ENCODE peak calls at places on chromosomes 4 and X, in six cellular contexts. One of them, this sample, is unnamed. For H3K9me3, the result is how much of the 10 kb centered on the place peaks cover.

GRCh38 chr4:73259552-73260140 is 1.0 kb upstream of the ANKRD17 start:
- DNase-seq in thyroid gland: no peak
- DNase-seq in Caco-2: no peak
- DNase-seq in tibial artery: no peak
- DNase-seq in esophagus squamous epithelium: no peak
- DNase-seq in fibroblast of lung: no peak
- DNase-seq in this sample: no peak

GRCh38 chrX:12693754-12694153 is 97.5 kb upstream of the PRPS2 start:
- DNase-seq in Caco-2: no peak
- DNase-seq in thyroid gland: no peak
- DNase-seq in fibroblast of lung: no peak
- DNase-seq in esophagus squamous epithelium: no peak
- DNase-seq in tibial artery: no peak
- DNase-seq in this sample: no peak

GRCh38 chrX:9614016-9614415 is 149.2 kb downstream of the TBL1X start:
- DNase-seq in fibroblast of lung: peak
- DNase-seq in thyroid gland: no peak
- DNase-seq in tibial artery: no peak
- DNase-seq in Caco-2: no peak
- DNase-seq in esophagus squamous epithelium: no peak
- DNase-seq in this sample: no peak

GRCh38 chrX:154411322-154411980 is at the start of gene TAFAZZIN:
- DNase-seq in esophagus squamous epithelium: no peak
- DNase-seq in fibroblast of lung: peak
- DNase-seq in tibial artery: peak
- DNase-seq in Caco-2: peak
- DNase-seq in thyroid gland: peak
- DNase-seq in this sample: no peak

GRCh38 chrX:88604433-88605221 is 142.4 kb upstream of the CPXCR1 start:
- DNase-seq in esophagus squamous epithelium: no peak
- DNase-seq in tibial artery: no peak
- DNase-seq in Caco-2: peak
- DNase-seq in fibroblast of lung: no peak
- DNase-seq in thyroid gland: no peak
- DNase-seq in this sample: no peak

GRCh38 chr4:175531405-175532091 is 280.5 kb downstream of the GPM6A start:
- DNase-seq in esophagus squamous epithelium: no peak
- DNase-seq in fibroblast of lung: peak
- DNase-seq in tibial artery: no peak
- DNase-seq in Caco-2: no peak
- DNase-seq in thyroid gland: no peak
- DNase-seq in this sample: no peak

GRCh38 chr4:5751918-5752802 is 41.2 kb downstream of the EVC start:
- DNase-seq in esophagus squamous epithelium: no peak
- DNase-seq in Caco-2: no peak
- DNase-seq in thyroid gland: no peak
- DNase-seq in tibial artery: no peak
- DNase-seq in fibroblast of lung: peak
- DNase-seq in this sample: no peak

GRCh38 chr4:41537267-41537890 is 578 bp upstream of the LIMCH1 start:
- DNase-seq in fibroblast of lung: no peak
- DNase-seq in tibial artery: no peak
- DNase-seq in esophagus squamous epithelium: no peak
- DNase-seq in Caco-2: no peak
- DNase-seq in thyroid gland: no peak
- DNase-seq in this sample: no peak

GRCh38 chr4:41644288-41644914 is 104.1 kb downstream of the PHOX2B start:
- DNase-seq in tibial artery: peak
- DNase-seq in Caco-2: peak
- DNase-seq in thyroid gland: peak
- DNase-seq in esophagus squamous epithelium: no peak
- DNase-seq in fibroblast of lung: peak
- DNase-seq in this sample: no peak

GRCh38 chr4:84218002-84218401 is 281.1 kb downstream of the NKX6-1 start:
- DNase-seq in tibial artery: no peak
- DNase-seq in esophagus squamous epithelium: no peak
- DNase-seq in thyroid gland: no peak
- DNase-seq in Caco-2: no peak
- DNase-seq in fibroblast of lung: no peak
- DNase-seq in this sample: no peak

GRCh38 chr4:160835789-160836188 is 1328.0 kb downstream of the FSTL5 start:
- DNase-seq in thyroid gland: peak
- DNase-seq in tibial artery: no peak
- DNase-seq in fibroblast of lung: no peak
- DNase-seq in esophagus squamous epithelium: no peak
- DNase-seq in Caco-2: no peak
- DNase-seq in this sample: no peak

GRCh38 chrX:124401696-124402095 is 55.3 kb downstream of the SH2D1A start:
- DNase-seq in esophagus squamous epithelium: no peak
- DNase-seq in Caco-2: no peak
- DNase-seq in thyroid gland: no peak
- DNase-seq in tibial artery: no peak
- DNase-seq in fibroblast of lung: no peak
- DNase-seq in this sample: no peak

GRCh38 chrX:149060921-149061320 is 444.2 kb downstream of the IDS start:
- DNase-seq in fibroblast of lung: peak
- DNase-seq in thyroid gland: no peak
- DNase-seq in tibial artery: no peak
- DNase-seq in esophagus squamous epithelium: no peak
- DNase-seq in Caco-2: no peak
- DNase-seq in this sample: no peak

GRCh38 chr4:100582146-100582545 is 64.3 kb upstream of the EMCN start:
- DNase-seq in fibroblast of lung: no peak
- DNase-seq in tibial artery: no peak
- DNase-seq in thyroid gland: peak
- DNase-seq in esophagus squamous epithelium: no peak
- DNase-seq in Caco-2: no peak
- DNase-seq in this sample: no peak

GRCh38 chrX:137227164-137227563 is 193.4 kb upstream of the GPR101 start:
- DNase-seq in fibroblast of lung: no peak
- DNase-seq in Caco-2: no peak
- DNase-seq in thyroid gland: no peak
- DNase-seq in tibial artery: peak
- DNase-seq in esophagus squamous epithelium: no peak
- DNase-seq in this sample: no peak

GRCh38 chr4:15295421-15296162 is 132.2 kb upstream of the C1QTNF7 start:
- DNase-seq in tibial artery: no peak
- DNase-seq in Caco-2: no peak
- DNase-seq in thyroid gland: no peak
- DNase-seq in esophagus squamous epithelium: no peak
- DNase-seq in fibroblast of lung: no peak
- DNase-seq in this sample: no peak

GRCh38 chr4:155735506-155735905 is 23.3 kb upstream of the GUCY1B1 start:
- DNase-seq in thyroid gland: no peak
- DNase-seq in fibroblast of lung: peak
- DNase-seq in esophagus squamous epithelium: no peak
- DNase-seq in Caco-2: no peak
- DNase-seq in tibial artery: no peak
- DNase-seq in this sample: no peak

GRCh38 chr4:39043058-39043696 is 11.0 kb upstream of the TMEM156 start:
- DNase-seq in Caco-2: peak
- DNase-seq in esophagus squamous epithelium: no peak
- DNase-seq in thyroid gland: no peak
- DNase-seq in fibroblast of lung: no peak
- DNase-seq in tibial artery: no peak
- DNase-seq in this sample: no peak

GRCh38 chr4:1010522-1011021 is 854 bp upstream of the FGFRL1 start:
- DNase-seq in thyroid gland: peak
- DNase-seq in esophagus squamous epithelium: peak
- DNase-seq in Caco-2: peak
- DNase-seq in fibroblast of lung: peak
- DNase-seq in tibial artery: peak
- DNase-seq in this sample: peak

GRCh38 chr4:8267077-8267476 is 2.5 kb upstream of the HTRA3 start:
- DNase-seq in fibroblast of lung: peak
- DNase-seq in Caco-2: no peak
- DNase-seq in esophagus squamous epithelium: no peak
- DNase-seq in tibial artery: peak
- DNase-seq in thyroid gland: peak
- DNase-seq in this sample: no peak

GRCh38 chrX:95383778-95384177 is 1300.9 kb upstream of the DIAPH2 start:
- DNase-seq in esophagus squamous epithelium: no peak
- DNase-seq in fibroblast of lung: no peak
- DNase-seq in Caco-2: no peak
- DNase-seq in thyroid gland: no peak
- DNase-seq in tibial artery: no peak
- DNase-seq in this sample: no peak

GRCh38 chrX:109990582-109991276 is 12.2 kb upstream of the TMEM164 start:
- DNase-seq in Caco-2: no peak
- DNase-seq in fibroblast of lung: no peak
- DNase-seq in thyroid gland: no peak
- DNase-seq in esophagus squamous epithelium: no peak
- DNase-seq in tibial artery: no peak
- DNase-seq in this sample: no peak

DNA sequence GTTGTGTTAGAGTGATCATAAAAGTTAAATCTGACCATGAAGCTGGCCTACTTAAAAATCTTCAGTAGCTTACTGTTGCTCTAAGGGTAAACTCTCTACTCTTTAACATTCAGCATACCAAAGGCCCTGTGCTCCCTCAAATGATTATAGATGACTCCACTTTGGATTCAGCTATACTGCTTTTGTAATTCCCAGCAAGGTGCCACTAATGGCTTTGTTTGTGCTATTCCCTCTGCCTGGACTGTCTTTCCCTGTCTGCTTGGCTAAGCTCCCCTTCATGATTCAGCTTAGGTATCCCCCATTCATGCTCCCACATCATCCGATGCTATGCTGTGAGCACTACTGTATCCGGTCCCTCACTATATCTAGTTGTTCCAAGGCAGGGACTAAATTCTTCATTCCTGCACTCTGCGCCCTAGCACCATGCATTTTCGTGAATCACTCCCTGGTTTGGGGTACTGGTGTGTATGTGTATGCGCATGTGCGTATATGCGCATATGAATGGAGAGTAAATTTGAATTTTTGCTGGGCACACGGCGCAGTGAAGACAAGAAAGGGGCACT is 456 bp upstream of the PBDC1 start:
- DNase-seq in Caco-2: no peak
- DNase-seq in thyroid gland: no peak
- DNase-seq in esophagus squamous epithelium: no peak
- DNase-seq in fibroblast of lung: no peak
- DNase-seq in tibial artery: peak
- DNase-seq in this sample: no peak
- TF ChIP-seq CTCF in Caco-2: no peak
- TF ChIP-seq CTCF in thyroid gland: no peak
- TF ChIP-seq CTCF in esophagus squamous epithelium: no peak
- TF ChIP-seq CTCF in fibroblast of lung: no peak
- TF ChIP-seq CTCF in tibial artery: no peak
- TF ChIP-seq CTCF in this sample: no peak

DNA sequence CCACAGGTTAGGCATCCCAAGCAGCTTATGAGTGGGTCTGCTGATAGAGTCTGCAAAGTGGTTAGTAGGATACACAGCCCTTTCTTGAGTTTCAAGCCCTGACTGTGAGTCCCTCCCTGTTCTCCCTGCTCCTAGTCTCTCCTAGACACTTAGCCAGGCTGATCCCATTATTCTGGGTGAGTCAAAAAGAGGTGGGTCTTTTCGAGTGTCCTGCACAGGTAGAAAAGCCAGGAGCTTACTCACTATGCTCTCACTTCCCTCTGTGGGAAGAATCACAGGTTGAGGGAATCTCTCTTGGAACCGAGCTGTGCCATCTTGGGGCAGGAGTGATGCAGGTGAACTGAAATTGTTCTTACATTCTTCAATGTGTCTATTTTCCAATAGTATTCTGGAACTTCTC is 29.7 kb downstream of the SCLT1 start:
- DNase-seq in thyroid gland: no peak
- DNase-seq in Caco-2: no peak
- DNase-seq in tibial artery: no peak
- DNase-seq in esophagus squamous epithelium: no peak
- DNase-seq in fibroblast of lung: no peak
- DNase-seq in this sample: no peak
- H3K9me3 ChIP-seq in thyroid gland: under half
- H3K9me3 ChIP-seq in Caco-2: under half
- H3K9me3 ChIP-seq in tibial artery: under half
- H3K9me3 ChIP-seq in esophagus squamous epithelium: half or more
- H3K9me3 ChIP-seq in fibroblast of lung: under half
- H3K9me3 ChIP-seq in this sample: under half

DNA sequence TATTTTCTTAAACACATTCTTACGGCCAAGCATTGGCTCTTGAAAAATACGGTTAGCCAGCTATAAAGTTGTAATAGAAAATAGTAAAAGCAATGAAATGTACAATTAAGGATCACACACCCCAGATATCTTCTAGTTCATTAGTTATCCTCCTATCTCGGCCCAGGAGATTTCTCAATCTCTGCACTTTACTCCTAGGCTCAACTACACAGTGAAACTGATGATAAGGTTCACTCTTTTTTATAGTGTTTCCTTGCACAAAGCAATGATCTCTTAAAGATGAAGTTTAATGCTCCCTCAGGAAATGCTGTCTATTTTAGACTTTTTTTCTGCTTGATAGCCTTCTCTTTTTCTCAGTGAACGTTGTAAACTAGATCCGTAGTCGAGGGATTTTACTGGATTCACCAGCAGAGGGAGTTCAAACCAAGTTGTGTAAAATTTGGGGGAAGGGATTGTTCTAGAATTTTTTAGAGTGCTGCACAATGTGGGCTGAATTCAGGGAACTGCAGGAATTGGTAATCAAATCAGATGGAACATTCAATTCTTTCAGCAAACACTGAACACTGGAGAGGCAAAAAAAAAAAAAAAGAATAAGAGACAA is 269.5 kb downstream of the GBA3 start:
- DNase-seq in fibroblast of lung: peak
- DNase-seq in Caco-2: no peak
- DNase-seq in tibial artery: no peak
- DNase-seq in esophagus squamous epithelium: no peak
- DNase-seq in thyroid gland: no peak
- DNase-seq in this sample: no peak
- TF ChIP-seq CTCF in fibroblast of lung: peak
- TF ChIP-seq CTCF in Caco-2: peak
- TF ChIP-seq CTCF in tibial artery: no peak
- TF ChIP-seq CTCF in esophagus squamous epithelium: no peak
- TF ChIP-seq CTCF in thyroid gland: peak
- TF ChIP-seq CTCF in this sample: no peak

DNA sequence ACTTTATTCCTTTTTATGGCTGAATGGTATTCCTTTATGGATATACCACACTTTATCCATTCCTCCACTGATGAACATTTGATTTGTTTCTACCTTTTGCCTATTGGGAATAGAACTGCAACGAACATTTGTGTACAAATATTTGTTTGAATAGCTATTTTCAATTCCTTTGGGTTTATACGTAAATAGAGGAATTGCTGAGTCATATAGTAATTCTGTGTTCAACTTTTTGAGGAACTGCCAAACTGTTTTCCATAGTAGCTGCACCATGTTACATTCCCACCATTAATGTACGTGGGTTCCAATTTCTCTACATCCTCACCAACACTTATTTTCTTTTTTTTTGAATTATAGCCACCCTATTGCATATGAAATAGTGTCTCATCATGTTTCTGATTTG is 156.5 kb upstream of the ATP6AP2 start:
- DNase-seq in Caco-2: no peak
- DNase-seq in fibroblast of lung: no peak
- DNase-seq in thyroid gland: no peak
- DNase-seq in esophagus squamous epithelium: no peak
- DNase-seq in tibial artery: no peak
- DNase-seq in this sample: no peak
- H3K9me3 ChIP-seq in Caco-2: under half
- H3K9me3 ChIP-seq in fibroblast of lung: under half
- H3K9me3 ChIP-seq in thyroid gland: under half
- H3K9me3 ChIP-seq in esophagus squamous epithelium: under half
- H3K9me3 ChIP-seq in tibial artery: under half
- H3K9me3 ChIP-seq in this sample: under half

GRCh38 chr4:132071815-132072214 is 1077.3 kb upstream of the PCDH10 start:
- DNase-seq in tibial artery: no peak
- DNase-seq in esophagus squamous epithelium: no peak
- DNase-seq in Caco-2: no peak
- DNase-seq in thyroid gland: no peak
- DNase-seq in fibroblast of lung: peak
- DNase-seq in this sample: no peak

GRCh38 chr4:132076829-132077228 is 1072.3 kb upstream of the PCDH10 start:
- DNase-seq in tibial artery: no peak
- DNase-seq in esophagus squamous epithelium: no peak
- DNase-seq in Caco-2: no peak
- DNase-seq in fibroblast of lung: no peak
- DNase-seq in thyroid gland: no peak
- DNase-seq in this sample: no peak
- TF ChIP-seq CTCF in tibial artery: no peak
- TF ChIP-seq CTCF in esophagus squamous epithelium: no peak
- TF ChIP-seq CTCF in Caco-2: no peak
- TF ChIP-seq CTCF in fibroblast of lung: peak
- TF ChIP-seq CTCF in thyroid gland: no peak
- TF ChIP-seq CTCF in this sample: no peak

This sample was measured in ascending aorta.